ENCODE peak calls at places on chromosomes 3 and 15, in four cellular contexts. W is hepatocyte, B is NCI-H460, L is T-cell. E is an unnamed sample.

GRCh38 chr3:8595252-8595934 is 49.2 kb downstream of the SSUH2 start:
- DNase-seq in B (no peak), L (no peak), W (no peak), E (no peak)

GRCh38 chr3:188950832-188951489 is 220.8 kb upstream of the TPRG1 start:
- DNase-seq in W (peak), L (no peak), B (peak), E (no peak)

GRCh38 chr3:52443268-52443610 is 1.7 kb downstream of the SEMA3G start:
- DNase-seq in W (no peak), B (no peak), L (no peak), E (no peak)

GRCh38 chr3:13141991-13142412 is 68.8 kb upstream of the IQSEC1 start:
- DNase-seq in W (peak), L (peak), B (peak), E (peak)

GRCh38 chr15:75431250-75431649 is 20.2 kb downstream of the SIN3A start:
- DNase-seq in B (no peak), W (no peak), L (no peak), E (no peak)

GRCh38 chr3:13073042-13073906 is at the start of gene IQSEC1:
- DNase-seq in L (peak), B (no peak), W (peak), E (no peak)

GRCh38 chr15:67603063-67603462 is 60.6 kb downstream of the MAP2K5 start:
- DNase-seq in L (no peak), B (no peak), W (no peak), E (no peak)

GRCh38 chr3:115236496-115236895 is 89.4 kb upstream of the ZBTB20 start:
- DNase-seq in L (no peak), B (no peak), W (no peak), E (no peak)

GRCh38 chr15:95284933-95285401 is 1045.5 kb upstream of the NR2F2 start:
- DNase-seq in L (no peak), B (no peak), W (no peak), E (no peak)

GRCh38 chr15:85314653-85315052 is 65.8 kb upstream of the AKAP13 start:
- DNase-seq in L (no peak), B (no peak), W (no peak), E (no peak)

GRCh38 chr15:39130556-39131379 is 450.1 kb upstream of the THBS1 start:
- DNase-seq in B (no peak), W (no peak), L (no peak), E (no peak)

GRCh38 chr3:88203537-88204143 is 53.9 kb downstream of the C3orf38 start:
- DNase-seq in W (peak), B (peak), L (peak), E (peak)

GRCh38 chr3:157544501-157545139 is 41.4 kb upstream of the VEPH1 start:
- DNase-seq in L (no peak), B (no peak), W (no peak), E (no peak)

GRCh38 chr3:192824313-192824712 is 93.3 kb downstream of the MB21D2 start:
- DNase-seq in B (no peak), W (no peak), L (no peak), E (no peak)

GRCh38 chr15:98914626-98915025 is 93.0 kb downstream of the PGPEP1L start:
- DNase-seq in L (no peak), W (no peak), B (no peak), E (no peak)

GRCh38 chr3:49625971-49626640 is 48.0 kb upstream of the APEH start:
- DNase-seq in B (no peak), L (no peak), W (no peak), E (no peak)

GRCh38 chr3:11195721-11196332 is 41.5 kb downstream of the HRH1 start:
- DNase-seq in B (no peak), L (no peak), W (peak), E (no peak)

GRCh38 chr3:9649791-9650521 is 651 bp downstream of the MTMR14 start:
- DNase-seq in L (no peak), W (no peak), B (no peak), E (peak)

GRCh38 chr3:98962951-98963350 is 61.5 kb upstream of the DCBLD2 start:
- DNase-seq in B (no peak), L (no peak), W (no peak), E (no peak)

GRCh38 chr3:176416870-176417269 is 780.4 kb downstream of the TBL1XR1 start:
- DNase-seq in B (no peak), L (no peak), W (no peak), E (no peak)

GRCh38 chr3:149765762-149766334 is 13.6 kb upstream of the COMMD2 start:
- DNase-seq in B (peak), L (no peak), W (peak), E (peak)

GRCh38 chr3:139414608-139415224 is 25.3 kb upstream of the COPB2 start:
- DNase-seq in W (no peak), L (no peak), B (no peak), E (no peak)

GRCh38 chr3:107676469-107677309 is 153.9 kb downstream of the BBX start:
- DNase-seq in W (peak), L (no peak), B (peak), E (peak)

GRCh38 chr15:82183121-82184031 is 79.2 kb downstream of the EFL1 start:
- DNase-seq in L (no peak), B (no peak), W (no peak), E (no peak)

GRCh38 chr3:41502461-41502860 is 303.2 kb downstream of the CTNNB1 start:
- DNase-seq in W (no peak), B (no peak), L (no peak), E (no peak)

GRCh38 chr3:194246709-194247349 is 104.3 kb downstream of the CPN2 start:
- DNase-seq in W (no peak), L (no peak), B (no peak), E (no peak)

GRCh38 chr3:5473471-5473870 is 286.0 kb downstream of the EDEM1 start:
- DNase-seq in W (no peak), B (no peak), L (no peak), E (no peak)

GRCh38 chr15:68040144-68040543 is 14.0 kb upstream of the PIAS1 start:
- DNase-seq in W (no peak), L (no peak), B (no peak), E (no peak)

GRCh38 chr3:38578081-38578475 is 71.4 kb downstream of the SCN5A start:
- DNase-seq in W (no peak), L (no peak), B (no peak), E (no peak)

GRCh38 chr3:51393096-51393495 is 2.0 kb downstream of the RBM15B start:
- DNase-seq in W (no peak), L (no peak), B (no peak), E (no peak)

GRCh38 chr3:193788189-193788946 is 195.4 kb downstream of the OPA1 start:
- DNase-seq in L (no peak), B (peak), W (peak), E (peak)

GRCh38 chr3:50562866-50563265 is 4.7 kb downstream of the C3orf18 start:
- DNase-seq in B (no peak), W (no peak), L (no peak), E (no peak)

GRCh38 chr3:31710123-31710841 is 177.6 kb downstream of the STT3B start:
- DNase-seq in W (no peak), L (no peak), B (no peak), E (no peak)

GRCh38 chr15:70286110-70286806 is 188.5 kb upstream of the TLE3 start:
- DNase-seq in W (peak), B (no peak), L (no peak), E (no peak)

GRCh38 chr3:186138272-186138981 is 29.5 kb upstream of the ETV5 start:
- DNase-seq in B (no peak), W (no peak), L (no peak), E (no peak)